ENCODE peak calls at places on chromosome 21, in five cellular contexts. S, W, X, B and I are unnamed samples.

GRCh38 chr21:41210405-41211040 is 42.6 kb downstream of the BACE2 start:
- DNase-seq in B (no peak), S (peak; percentile 41), X (no peak), W (no peak), I (no peak)

GRCh38 chr21:26800455-26801454 is 44.5 kb downstream of the ADAMTS1 start:
- DNase-seq in B (no peak), W (no peak), X (no peak), S (no peak), I (no peak)

GRCh38 chr21:37398697-37399096 is 32.1 kb downstream of the DYRK1A start:
- DNase-seq in W (no peak), B (no peak), X (peak; percentile 38), S (no peak), I (no peak)

GRCh38 chr21:35026617-35027557 is 22.2 kb downstream of the RUNX1 start:
- DNase-seq in S (peak; percentile 83), W (no peak), B (peak; percentile 72), X (peak; percentile 90), I (peak; percentile 70)

GRCh38 chr21:41680444-41681335 is 86.2 kb downstream of the RIPK4 start:
- DNase-seq in W (no peak), X (no peak), B (no peak), S (peak; percentile 34), I (no peak)

GRCh38 chr21:18245493-18245967 is 897 bp downstream of the CHODL start:
- DNase-seq in S (no peak), B (no peak), W (no peak), X (no peak), I (no peak)

GRCh38 chr21:46048926-46049889 is 48.7 kb upstream of the COL6A2 start:
- DNase-seq in W (peak; percentile 100), B (no peak), X (no peak), S (peak; percentile 46), I (peak; percentile 59)

GRCh38 chr21:28704746-28705145 is 287.9 kb downstream of the LTN1 start:
- DNase-seq in B (no peak), S (no peak), W (no peak), X (no peak), I (no peak)

GRCh38 chr21:45226540-45227326 is 61.0 kb downstream of the POFUT2 start:
- DNase-seq in S (no peak), X (peak; percentile 37), B (peak; percentile 22), W (no peak), I (no peak)

GRCh38 chr21:35438643-35439404 is 389.7 kb upstream of the RUNX1 start:
- DNase-seq in X (peak; percentile 43), S (no peak), W (no peak), B (no peak), I (no peak)

GRCh38 chr21:38486705-38487104 is 11.6 kb downstream of the ERG start:
- DNase-seq in S (no peak), B (no peak), X (no peak), W (no peak), I (no peak)

GRCh38 chr21:18249542-18250152 is 5.0 kb downstream of the CHODL start:
- DNase-seq in X (no peak), S (peak; percentile 67), W (no peak), B (no peak), I (no peak)

GRCh38 chr21:41832230-41833137 is 46.7 kb downstream of the PRDM15 start:
- DNase-seq in S (no peak), W (no peak), X (peak; percentile 19), B (no peak), I (no peak)

GRCh38 chr21:35427320-35428040 is 378.4 kb upstream of the RUNX1 start:
- DNase-seq in X (no peak), W (no peak), S (no peak), B (no peak), I (no peak)

GRCh38 chr21:29504751-29505321 is 206.1 kb downstream of the BACH1 start:
- DNase-seq in X (no peak), S (no peak), B (no peak), W (no peak), I (no peak)